ENCODE peak calls at places on chromosomes 1 and 21, in five cellular contexts. S, G, U, V and E are unnamed samples.

GRCh38 chr1:50447961-50448360 is 24.7 kb upstream of the DMRTA2 start:
- DNase-seq in S (peak; percentile 18), G (no peak), U (no peak), V (no peak), E (no peak)

GRCh38 chr1:229664133-229664689 is 38.2 kb downstream of the URB2 start:
- DNase-seq in S (peak; percentile 89), G (no peak), U (peak; percentile 63), V (peak; percentile 34), E (peak; percentile 90)

GRCh38 chr1:200453544-200453905 is 43.7 kb upstream of the ZNF281 start:
- DNase-seq in S (no peak), G (no peak), U (no peak), V (no peak), E (no peak)

GRCh38 chr21:45894107-45894810 is 87.3 kb upstream of the COL6A1 start:
- DNase-seq in S (peak; percentile 62), G (no peak), U (peak; percentile 85), V (peak; percentile 82), E (no peak)

GRCh38 chr1:235998812-235999211 is 66.1 kb downstream of the NID1 start:
- DNase-seq in S (peak; percentile 39), G (no peak), U (no peak), V (no peak), E (peak; percentile 19)

GRCh38 chr1:24929091-24929875 is 793 bp downstream of the RUNX3 start:
- DNase-seq in S (peak; percentile 30), G (peak; percentile 41), U (no peak), V (no peak), E (peak; percentile 72)

GRCh38 chr21:37166733-37167132 is 93.7 kb downstream of the TTC3 start:
- DNase-seq in S (peak; percentile 41), G (no peak), U (no peak), V (no peak), E (no peak)

GRCh38 chr1:246107516-246108277 is 399.4 kb downstream of the SMYD3 start:
- DNase-seq in S (peak; percentile 70), G (peak; percentile 55), U (peak; percentile 49), V (no peak), E (peak; percentile 86)

GRCh38 chr1:159756397-159756796 is 24.4 kb upstream of the DUSP23 start:
- DNase-seq in S (no peak), G (no peak), U (no peak), V (no peak), E (no peak)

GRCh38 chr1:66298427-66298826 is 235.5 kb upstream of the SGIP1 start:
- DNase-seq in S (no peak), G (no peak), U (no peak), V (no peak), E (no peak)

GRCh38 chr1:167808104-167808503 is 86.3 kb downstream of the MPZL1 start:
- DNase-seq in S (peak; percentile 85), G (no peak), U (peak; percentile 92), V (no peak), E (no peak)

GRCh38 chr1:234737915-234738314 is 127.9 kb upstream of the IRF2BP2 start:
- DNase-seq in S (no peak), G (no peak), U (no peak), V (no peak), E (no peak)

GRCh38 chr1:219681876-219682275 is 69.0 kb upstream of the ZC3H11B start:
- DNase-seq in S (no peak), G (no peak), U (no peak), V (no peak), E (no peak)

GRCh38 chr1:7535934-7536878 is 234.9 kb upstream of the VAMP3 start:
- DNase-seq in S (no peak), G (no peak), U (no peak), V (no peak), E (no peak)

GRCh38 chr1:223504741-223505140 is 111.5 kb downstream of the CCDC185 start:
- DNase-seq in S (peak; percentile 96), G (no peak), U (peak; percentile 90), V (no peak), E (peak; percentile 97)

GRCh38 chr1:10980841-10981727 is 31.4 kb upstream of the TARDBP start:
- DNase-seq in S (no peak), G (peak; percentile 71), U (no peak), V (peak; percentile 48), E (no peak)

GRCh38 chr1:113684153-113684541 is 75.1 kb downstream of the PHTF1 start:
- DNase-seq in S (no peak), G (no peak), U (peak; percentile 82), V (peak; percentile 67), E (no peak)

GRCh38 chr1:114075546-114076249 is 78.0 kb downstream of the SYT6 start:
- DNase-seq in S (no peak), G (no peak), U (no peak), V (no peak), E (no peak)

GRCh38 chr1:99820546-99820945 is 29.6 kb upstream of the AGL start:
- DNase-seq in S (no peak), G (no peak), U (no peak), V (no peak), E (no peak)

GRCh38 chr1:119742193-119742592 is 26.5 kb downstream of the HMGCS2 start:
- DNase-seq in S (no peak), G (no peak), U (peak; percentile 38), V (peak; percentile 39), E (no peak)

GRCh38 chr1:219792337-219793021 is 135.9 kb downstream of the SLC30A10 start:
- DNase-seq in S (peak; percentile 28), G (no peak), U (peak; percentile 75), V (no peak), E (peak; percentile 80)

GRCh38 chr1:97806996-97807395 is 113.8 kb downstream of the DPYD start:
- DNase-seq in S (no peak), G (no peak), U (no peak), V (no peak), E (no peak)

GRCh38 chr1:17117451-17118265 is 1.6 kb downstream of the PADI2 start:
- DNase-seq in S (no peak), G (no peak), U (no peak), V (no peak), E (no peak)